ENCODE peak calls at places on chromosomes 7 and 10, in ten cellular contexts. One of them, this sample, is unnamed.

GRCh38 chr7:94368371-94368791 is 26.3 kb upstream of the COL1A2 start:
- DNase-seq in epithelial cell of esophagus: peak; percentile 16
- DNase-seq in gastrocnemius medialis: no peak
- DNase-seq in colonic mucosa: no peak
- DNase-seq in tibial artery: no peak
- DNase-seq in right lobe of liver: no peak
- DNase-seq in cardiac fibroblast: peak; percentile 94
- DNase-seq in choroid plexus epithelial cell: peak; percentile 96
- DNase-seq in CD8-positive, alpha-beta T cell: no peak
- DNase-seq in mucosa of descending colon: no peak
- DNase-seq in this sample: peak; percentile 95

GRCh38 chr10:101310528-101311439 is 43.2 kb upstream of the BTRC start:
- DNase-seq in choroid plexus epithelial cell: no peak
- DNase-seq in colonic mucosa: no peak
- DNase-seq in right lobe of liver: no peak
- DNase-seq in CD8-positive, alpha-beta T cell: no peak
- DNase-seq in cardiac fibroblast: peak; percentile 5
- DNase-seq in epithelial cell of esophagus: peak; percentile 28
- DNase-seq in mucosa of descending colon: no peak
- DNase-seq in gastrocnemius medialis: no peak
- DNase-seq in tibial artery: no peak
- DNase-seq in this sample: no peak

GRCh38 chr10:50531388-50532077 is 92.2 kb downstream of the SGMS1 start:
- DNase-seq in choroid plexus epithelial cell: no peak
- DNase-seq in CD8-positive, alpha-beta T cell: no peak
- DNase-seq in tibial artery: no peak
- DNase-seq in gastrocnemius medialis: no peak
- DNase-seq in colonic mucosa: no peak
- DNase-seq in epithelial cell of esophagus: no peak
- DNase-seq in cardiac fibroblast: no peak
- DNase-seq in right lobe of liver: no peak
- DNase-seq in mucosa of descending colon: no peak
- DNase-seq in this sample: no peak

GRCh38 chr7:121872831-121873764 is at the start of gene PTPRZ1:
- DNase-seq in right lobe of liver: peak; percentile 44
- DNase-seq in epithelial cell of esophagus: peak; percentile 57
- DNase-seq in colonic mucosa: peak; percentile 21
- DNase-seq in gastrocnemius medialis: no peak
- DNase-seq in cardiac fibroblast: peak; percentile 31
- DNase-seq in CD8-positive, alpha-beta T cell: no peak
- DNase-seq in choroid plexus epithelial cell: peak; percentile 28
- DNase-seq in mucosa of descending colon: no peak
- DNase-seq in tibial artery: no peak
- DNase-seq in this sample: peak; percentile 22

GRCh38 chr10:92712016-92712889 is 22.5 kb downstream of the HHEX start:
- DNase-seq in tibial artery: no peak
- DNase-seq in CD8-positive, alpha-beta T cell: no peak
- DNase-seq in choroid plexus epithelial cell: peak; percentile 58
- DNase-seq in right lobe of liver: no peak
- DNase-seq in colonic mucosa: no peak
- DNase-seq in epithelial cell of esophagus: no peak
- DNase-seq in cardiac fibroblast: no peak
- DNase-seq in mucosa of descending colon: no peak
- DNase-seq in gastrocnemius medialis: no peak
- DNase-seq in this sample: peak; percentile 56

GRCh38 chr7:38178004-38178694 is at the start of gene STARD3NL:
- DNase-seq in tibial artery: peak; percentile 99
- DNase-seq in right lobe of liver: peak; percentile 98
- DNase-seq in colonic mucosa: peak; percentile 99
- DNase-seq in choroid plexus epithelial cell: peak; percentile 100
- DNase-seq in epithelial cell of esophagus: peak; percentile 100
- DNase-seq in cardiac fibroblast: peak; percentile 100
- DNase-seq in mucosa of descending colon: peak; percentile 96
- DNase-seq in CD8-positive, alpha-beta T cell: peak; percentile 87
- DNase-seq in gastrocnemius medialis: peak; percentile 99
- DNase-seq in this sample: peak; percentile 100

GRCh38 chr10:44199991-44200655 is 184.8 kb downstream of the CXCL12 start:
- DNase-seq in right lobe of liver: no peak
- DNase-seq in gastrocnemius medialis: no peak
- DNase-seq in CD8-positive, alpha-beta T cell: no peak
- DNase-seq in mucosa of descending colon: no peak
- DNase-seq in epithelial cell of esophagus: no peak
- DNase-seq in tibial artery: no peak
- DNase-seq in cardiac fibroblast: no peak
- DNase-seq in colonic mucosa: no peak
- DNase-seq in choroid plexus epithelial cell: no peak
- DNase-seq in this sample: no peak

GRCh38 chr10:21888959-21889358 is 114.6 kb downstream of the DNAJC1 start:
- DNase-seq in choroid plexus epithelial cell: no peak
- DNase-seq in right lobe of liver: no peak
- DNase-seq in epithelial cell of esophagus: no peak
- DNase-seq in gastrocnemius medialis: no peak
- DNase-seq in tibial artery: no peak
- DNase-seq in CD8-positive, alpha-beta T cell: peak; percentile 19
- DNase-seq in mucosa of descending colon: no peak
- DNase-seq in colonic mucosa: no peak
- DNase-seq in cardiac fibroblast: peak; percentile 8
- DNase-seq in this sample: no peak

GRCh38 chr10:59702347-59702746 is 7.3 kb downstream of the SLC16A9 start:
- DNase-seq in tibial artery: no peak
- DNase-seq in cardiac fibroblast: no peak
- DNase-seq in right lobe of liver: no peak
- DNase-seq in epithelial cell of esophagus: peak; percentile 28
- DNase-seq in colonic mucosa: no peak
- DNase-seq in gastrocnemius medialis: no peak
- DNase-seq in CD8-positive, alpha-beta T cell: no peak
- DNase-seq in choroid plexus epithelial cell: no peak
- DNase-seq in mucosa of descending colon: no peak
- DNase-seq in this sample: no peak

GRCh38 chr10:59698326-59698725 is 11.3 kb downstream of the SLC16A9 start:
- DNase-seq in mucosa of descending colon: no peak
- DNase-seq in gastrocnemius medialis: no peak
- DNase-seq in choroid plexus epithelial cell: no peak
- DNase-seq in tibial artery: no peak
- DNase-seq in CD8-positive, alpha-beta T cell: no peak
- DNase-seq in right lobe of liver: no peak
- DNase-seq in cardiac fibroblast: no peak
- DNase-seq in colonic mucosa: no peak
- DNase-seq in epithelial cell of esophagus: no peak
- DNase-seq in this sample: no peak

GRCh38 chr10:59694936-59695335 is 14.7 kb downstream of the SLC16A9 start:
- DNase-seq in epithelial cell of esophagus: no peak
- DNase-seq in mucosa of descending colon: no peak
- DNase-seq in choroid plexus epithelial cell: no peak
- DNase-seq in gastrocnemius medialis: no peak
- DNase-seq in CD8-positive, alpha-beta T cell: no peak
- DNase-seq in right lobe of liver: no peak
- DNase-seq in colonic mucosa: no peak
- DNase-seq in cardiac fibroblast: no peak
- DNase-seq in tibial artery: no peak
- DNase-seq in this sample: no peak

GRCh38 chr10:59704644-59705043 is 5.0 kb downstream of the SLC16A9 start:
- DNase-seq in gastrocnemius medialis: no peak
- DNase-seq in cardiac fibroblast: peak; percentile 3
- DNase-seq in right lobe of liver: no peak
- DNase-seq in epithelial cell of esophagus: no peak
- DNase-seq in CD8-positive, alpha-beta T cell: no peak
- DNase-seq in tibial artery: no peak
- DNase-seq in mucosa of descending colon: no peak
- DNase-seq in choroid plexus epithelial cell: peak; percentile 14
- DNase-seq in colonic mucosa: no peak
- DNase-seq in this sample: no peak

DNA sequence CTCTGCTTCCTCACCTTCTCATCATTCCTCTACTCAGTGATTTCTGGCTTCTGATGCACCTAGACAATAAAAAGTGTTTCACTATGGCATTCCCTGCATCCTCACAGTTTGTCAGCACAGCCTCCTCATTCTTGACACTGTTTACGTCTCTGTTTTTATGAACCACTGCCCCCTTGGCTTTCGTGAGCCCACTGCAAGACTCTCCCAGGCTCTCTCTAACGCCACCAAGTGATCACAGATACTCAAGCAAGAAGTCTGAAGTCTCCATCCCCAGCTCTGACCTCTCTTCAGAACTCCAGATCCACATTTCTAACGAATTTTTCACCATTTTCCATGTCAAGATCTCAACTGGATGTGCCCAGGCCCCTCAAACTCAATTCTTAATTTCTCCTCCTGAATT is 8.9 kb downstream of the SLC16A9 start:
- DNase-seq in colonic mucosa: no peak
- DNase-seq in CD8-positive, alpha-beta T cell: no peak
- DNase-seq in tibial artery: no peak
- DNase-seq in right lobe of liver: no peak
- DNase-seq in choroid plexus epithelial cell: no peak
- DNase-seq in gastrocnemius medialis: no peak
- DNase-seq in epithelial cell of esophagus: no peak
- DNase-seq in cardiac fibroblast: no peak
- DNase-seq in mucosa of descending colon: no peak
- DNase-seq in this sample: no peak
- TF ChIP-seq CTCF in colonic mucosa: no peak
- TF ChIP-seq CTCF in CD8-positive, alpha-beta T cell: no peak
- TF ChIP-seq CTCF in tibial artery: no peak
- TF ChIP-seq CTCF in right lobe of liver: no peak
- TF ChIP-seq CTCF in choroid plexus epithelial cell: no peak
- TF ChIP-seq CTCF in gastrocnemius medialis: no peak
- TF ChIP-seq CTCF in epithelial cell of esophagus: no peak
- TF ChIP-seq CTCF in cardiac fibroblast: no peak
- TF ChIP-seq CTCF in mucosa of descending colon: no peak
- TF ChIP-seq CTCF in this sample: no peak

GRCh38 chr10:11714750-11715365 is 27.3 kb upstream of the ECHDC3 start:
- DNase-seq in CD8-positive, alpha-beta T cell: no peak
- DNase-seq in colonic mucosa: no peak
- DNase-seq in mucosa of descending colon: no peak
- DNase-seq in right lobe of liver: no peak
- DNase-seq in tibial artery: no peak
- DNase-seq in cardiac fibroblast: no peak
- DNase-seq in epithelial cell of esophagus: no peak
- DNase-seq in gastrocnemius medialis: no peak
- DNase-seq in choroid plexus epithelial cell: no peak
- DNase-seq in this sample: no peak

GRCh38 chr10:11713186-11713743 is 28.9 kb upstream of the ECHDC3 start:
- DNase-seq in mucosa of descending colon: no peak
- DNase-seq in colonic mucosa: no peak
- DNase-seq in CD8-positive, alpha-beta T cell: no peak
- DNase-seq in choroid plexus epithelial cell: peak; percentile 65
- DNase-seq in cardiac fibroblast: peak; percentile 86
- DNase-seq in epithelial cell of esophagus: peak; percentile 61
- DNase-seq in right lobe of liver: no peak
- DNase-seq in gastrocnemius medialis: no peak
- DNase-seq in tibial artery: no peak
- DNase-seq in this sample: peak; percentile 67

GRCh38 chr10:11713963-11714362 is 28.2 kb upstream of the ECHDC3 start:
- DNase-seq in CD8-positive, alpha-beta T cell: no peak
- DNase-seq in cardiac fibroblast: no peak
- DNase-seq in tibial artery: no peak
- DNase-seq in gastrocnemius medialis: no peak
- DNase-seq in choroid plexus epithelial cell: no peak
- DNase-seq in epithelial cell of esophagus: no peak
- DNase-seq in colonic mucosa: no peak
- DNase-seq in mucosa of descending colon: no peak
- DNase-seq in right lobe of liver: no peak
- DNase-seq in this sample: no peak

GRCh38 chr10:11716704-11717103 is 25.5 kb upstream of the ECHDC3 start:
- DNase-seq in mucosa of descending colon: no peak
- DNase-seq in cardiac fibroblast: no peak
- DNase-seq in tibial artery: no peak
- DNase-seq in right lobe of liver: no peak
- DNase-seq in colonic mucosa: no peak
- DNase-seq in epithelial cell of esophagus: no peak
- DNase-seq in gastrocnemius medialis: no peak
- DNase-seq in choroid plexus epithelial cell: no peak
- DNase-seq in CD8-positive, alpha-beta T cell: no peak
- DNase-seq in this sample: no peak

DNA sequence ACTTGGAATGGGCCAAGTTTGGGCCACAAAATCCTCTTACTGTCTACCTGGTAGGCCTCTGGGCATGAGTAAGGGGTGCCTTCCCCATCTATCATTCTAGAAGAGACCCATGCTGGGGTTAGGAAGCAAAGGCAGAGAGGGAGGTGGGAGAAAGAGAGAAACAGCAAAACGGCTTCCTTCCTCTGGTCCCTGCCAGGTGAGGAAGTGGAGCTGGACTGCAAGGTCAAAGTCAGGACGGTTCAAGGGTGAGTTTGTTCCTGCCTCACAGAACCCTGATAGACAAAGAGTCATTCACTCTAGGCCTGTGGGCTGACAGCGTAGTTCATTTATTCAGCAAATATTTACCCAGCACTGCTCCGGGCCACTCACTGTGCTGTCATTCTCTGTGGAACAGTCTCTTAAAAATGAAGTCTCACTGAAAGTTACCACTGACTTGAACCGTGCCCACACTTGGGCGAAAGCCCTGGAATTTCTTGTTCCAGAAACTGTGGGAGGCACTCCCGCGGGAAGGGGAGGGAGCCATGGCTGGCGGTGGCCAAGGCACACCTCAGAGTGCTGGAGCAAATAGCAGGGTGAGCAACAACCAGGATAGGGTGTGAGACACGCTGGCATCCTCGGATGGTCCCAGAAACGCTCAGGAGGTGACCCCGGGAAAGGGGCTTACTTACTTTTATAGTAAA is 26.2 kb upstream of the ECHDC3 start:
- DNase-seq in gastrocnemius medialis: no peak
- DNase-seq in choroid plexus epithelial cell: no peak
- DNase-seq in right lobe of liver: peak; percentile 89
- DNase-seq in epithelial cell of esophagus: peak; percentile 42
- DNase-seq in tibial artery: no peak
- DNase-seq in cardiac fibroblast: no peak
- DNase-seq in CD8-positive, alpha-beta T cell: no peak
- DNase-seq in colonic mucosa: peak; percentile 73
- DNase-seq in mucosa of descending colon: peak; percentile 66
- DNase-seq in this sample: no peak
- H3K4me3 ChIP-seq in gastrocnemius medialis: no peak overlapping the region
- H3K4me3 ChIP-seq in choroid plexus epithelial cell: no peak overlapping the region
- H3K4me3 ChIP-seq in right lobe of liver: no peak overlapping the region
- H3K4me3 ChIP-seq in epithelial cell of esophagus: no peak overlapping the region
- H3K4me3 ChIP-seq in tibial artery: no peak overlapping the region
- H3K4me3 ChIP-seq in cardiac fibroblast: no peak overlapping the region
- H3K4me3 ChIP-seq in CD8-positive, alpha-beta T cell: no peak overlapping the region
- H3K4me3 ChIP-seq in colonic mucosa: no peak overlapping the region
- H3K4me3 ChIP-seq in mucosa of descending colon: no peak overlapping the region
- H3K4me3 ChIP-seq in this sample: no peak overlapping the region

GRCh38 chr7:80114159-80114558 is 20.5 kb upstream of the GNAI1 start:
- DNase-seq in CD8-positive, alpha-beta T cell: no peak
- DNase-seq in cardiac fibroblast: no peak
- DNase-seq in epithelial cell of esophagus: no peak
- DNase-seq in choroid plexus epithelial cell: no peak
- DNase-seq in colonic mucosa: no peak
- DNase-seq in right lobe of liver: no peak
- DNase-seq in gastrocnemius medialis: no peak
- DNase-seq in tibial artery: no peak
- DNase-seq in mucosa of descending colon: no peak
- DNase-seq in this sample: no peak
- TF ChIP-seq CTCF in CD8-positive, alpha-beta T cell: no peak
- TF ChIP-seq CTCF in cardiac fibroblast: no peak
- TF ChIP-seq CTCF in epithelial cell of esophagus: no peak
- TF ChIP-seq CTCF in choroid plexus epithelial cell: no peak
- TF ChIP-seq CTCF in colonic mucosa: no peak
- TF ChIP-seq CTCF in right lobe of liver: no peak
- TF ChIP-seq CTCF in gastrocnemius medialis: no peak
- TF ChIP-seq CTCF in tibial artery: no peak
- TF ChIP-seq CTCF in mucosa of descending colon: no peak
- TF ChIP-seq CTCF in this sample: no peak

DNA sequence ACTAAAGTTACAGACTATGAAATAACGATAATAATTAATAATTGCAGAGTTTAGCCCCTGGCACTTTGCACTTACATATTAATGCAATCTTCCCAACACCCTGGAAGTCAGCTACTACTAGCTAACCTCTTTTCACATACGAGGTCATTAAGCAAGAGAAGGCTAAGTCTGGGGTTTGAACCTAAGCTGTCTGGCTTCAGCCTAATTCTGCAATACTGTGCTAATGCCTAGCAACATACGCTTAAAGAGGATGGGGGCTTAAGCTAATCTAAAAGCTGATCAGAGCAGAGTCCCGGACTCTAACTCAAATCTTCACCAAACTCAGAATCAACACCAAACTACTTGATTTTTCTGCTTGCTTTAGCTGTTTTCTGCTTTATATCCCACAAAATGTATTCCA is 168.7 kb upstream of the GNAI1 start:
- DNase-seq in colonic mucosa: no peak
- DNase-seq in CD8-positive, alpha-beta T cell: no peak
- DNase-seq in cardiac fibroblast: no peak
- DNase-seq in mucosa of descending colon: no peak
- DNase-seq in epithelial cell of esophagus: no peak
- DNase-seq in choroid plexus epithelial cell: no peak
- DNase-seq in gastrocnemius medialis: no peak
- DNase-seq in tibial artery: no peak
- DNase-seq in right lobe of liver: no peak
- DNase-seq in this sample: no peak
- H3K4me3 ChIP-seq in colonic mucosa: no peak overlapping the region
- H3K4me3 ChIP-seq in CD8-positive, alpha-beta T cell: no peak overlapping the region
- H3K4me3 ChIP-seq in cardiac fibroblast: no peak overlapping the region
- H3K4me3 ChIP-seq in mucosa of descending colon: no peak overlapping the region
- H3K4me3 ChIP-seq in epithelial cell of esophagus: no peak overlapping the region
- H3K4me3 ChIP-seq in choroid plexus epithelial cell: no peak overlapping the region
- H3K4me3 ChIP-seq in gastrocnemius medialis: no peak overlapping the region
- H3K4me3 ChIP-seq in tibial artery: no peak overlapping the region
- H3K4me3 ChIP-seq in right lobe of liver: no peak overlapping the region
- H3K4me3 ChIP-seq in this sample: no peak overlapping the region